ENCODE peak calls at places on chromosomes 6 and 20, in seven cellular contexts. One of them, this sample, is unnamed.
A peak's percentile ranks its signal among the peaks of the same experiment; 100 is the strongest.

GRCh38 chr20:5835234-5835845 is 85.1 kb downstream of the SHLD1 start:
- DNase-seq in activated CD4-positive, alpha-beta T cell treated with anti-CD3 and anti-CD28 coated beads, Interleukin-2, amount 50 U/mL, for 1 hour: peak; percentile 30
- DNase-seq in fibroblast of mammary gland: peak; percentile 77
- DNase-seq in T-cell: peak; percentile 2
- DNase-seq in M059J: peak; percentile 80
- DNase-seq in PC-3: peak; percentile 79
- DNase-seq in ELR: peak; percentile 57
- DNase-seq in this sample: no peak

GRCh38 chr6:57265755-57266221 is 43.7 kb upstream of the RAB23 start:
- DNase-seq in activated CD4-positive, alpha-beta T cell treated with anti-CD3 and anti-CD28 coated beads, Interleukin-2, amount 50 U/mL, for 1 hour: no peak
- DNase-seq in fibroblast of mammary gland: peak; percentile 82
- DNase-seq in T-cell: no peak
- DNase-seq in M059J: peak; percentile 69
- DNase-seq in PC-3: peak; percentile 69
- DNase-seq in ELR: peak; percentile 59
- DNase-seq in this sample: no peak

GRCh38 chr20:44739952-44740351 is 5.7 kb upstream of the KCNK15 start:
- DNase-seq in activated CD4-positive, alpha-beta T cell treated with anti-CD3 and anti-CD28 coated beads, Interleukin-2, amount 50 U/mL, for 1 hour: no peak
- DNase-seq in fibroblast of mammary gland: no peak
- DNase-seq in T-cell: no peak
- DNase-seq in M059J: no peak
- DNase-seq in PC-3: no peak
- DNase-seq in ELR: no peak
- DNase-seq in this sample: no peak

GRCh38 chr6:44651604-44652003 is 264.1 kb downstream of the CDC5L start:
- DNase-seq in activated CD4-positive, alpha-beta T cell treated with anti-CD3 and anti-CD28 coated beads, Interleukin-2, amount 50 U/mL, for 1 hour: no peak
- DNase-seq in fibroblast of mammary gland: no peak
- DNase-seq in T-cell: no peak
- DNase-seq in M059J: peak; percentile 82
- DNase-seq in PC-3: no peak
- DNase-seq in ELR: peak; percentile 17
- DNase-seq in this sample: no peak

GRCh38 chr6:2677080-2677593 is 73.6 kb downstream of the MYLK4 start:
- DNase-seq in activated CD4-positive, alpha-beta T cell treated with anti-CD3 and anti-CD28 coated beads, Interleukin-2, amount 50 U/mL, for 1 hour: no peak
- DNase-seq in fibroblast of mammary gland: no peak
- DNase-seq in T-cell: no peak
- DNase-seq in M059J: no peak
- DNase-seq in PC-3: no peak
- DNase-seq in ELR: no peak
- DNase-seq in this sample: no peak

GRCh38 chr6:156825475-156825874 is 48.3 kb downstream of the ARID1B start:
- DNase-seq in activated CD4-positive, alpha-beta T cell treated with anti-CD3 and anti-CD28 coated beads, Interleukin-2, amount 50 U/mL, for 1 hour: no peak
- DNase-seq in fibroblast of mammary gland: no peak
- DNase-seq in T-cell: no peak
- DNase-seq in M059J: peak; percentile 50
- DNase-seq in PC-3: no peak
- DNase-seq in ELR: peak; percentile 8
- DNase-seq in this sample: no peak

GRCh38 chr6:100134703-100135102 is 140.7 kb upstream of the MCHR2 start:
- DNase-seq in activated CD4-positive, alpha-beta T cell treated with anti-CD3 and anti-CD28 coated beads, Interleukin-2, amount 50 U/mL, for 1 hour: no peak
- DNase-seq in fibroblast of mammary gland: peak; percentile 54
- DNase-seq in T-cell: no peak
- DNase-seq in M059J: peak; percentile 57
- DNase-seq in PC-3: no peak
- DNase-seq in ELR: peak; percentile 65
- DNase-seq in this sample: no peak

GRCh38 chr20:45863543-45864470 is 6.4 kb downstream of the ZSWIM3 start:
- DNase-seq in activated CD4-positive, alpha-beta T cell treated with anti-CD3 and anti-CD28 coated beads, Interleukin-2, amount 50 U/mL, for 1 hour: no peak
- DNase-seq in fibroblast of mammary gland: no peak
- DNase-seq in T-cell: no peak
- DNase-seq in M059J: no peak
- DNase-seq in PC-3: no peak
- DNase-seq in ELR: no peak
- DNase-seq in this sample: no peak

GRCh38 chr6:120108061-120108795 is 758.7 kb upstream of the MAN1A1 start:
- DNase-seq in activated CD4-positive, alpha-beta T cell treated with anti-CD3 and anti-CD28 coated beads, Interleukin-2, amount 50 U/mL, for 1 hour: no peak
- DNase-seq in fibroblast of mammary gland: no peak
- DNase-seq in T-cell: no peak
- DNase-seq in M059J: peak; percentile 18
- DNase-seq in PC-3: peak; percentile 41
- DNase-seq in ELR: no peak
- DNase-seq in this sample: no peak

GRCh38 chr6:158752613-158753012 is 66.6 kb downstream of the EZR start:
- DNase-seq in activated CD4-positive, alpha-beta T cell treated with anti-CD3 and anti-CD28 coated beads, Interleukin-2, amount 50 U/mL, for 1 hour: no peak
- DNase-seq in fibroblast of mammary gland: peak; percentile 30
- DNase-seq in T-cell: no peak
- DNase-seq in M059J: no peak
- DNase-seq in PC-3: no peak
- DNase-seq in ELR: no peak
- DNase-seq in this sample: no peak

GRCh38 chr20:3696200-3696599 is 14.4 kb upstream of the ADAM33 start:
- DNase-seq in activated CD4-positive, alpha-beta T cell treated with anti-CD3 and anti-CD28 coated beads, Interleukin-2, amount 50 U/mL, for 1 hour: no peak
- DNase-seq in fibroblast of mammary gland: peak; percentile 41
- DNase-seq in T-cell: no peak
- DNase-seq in M059J: no peak
- DNase-seq in PC-3: peak; percentile 57
- DNase-seq in ELR: no peak
- DNase-seq in this sample: no peak

GRCh38 chr6:159606786-159607185 is 86.3 kb downstream of the SOD2 start:
- DNase-seq in activated CD4-positive, alpha-beta T cell treated with anti-CD3 and anti-CD28 coated beads, Interleukin-2, amount 50 U/mL, for 1 hour: no peak
- DNase-seq in fibroblast of mammary gland: peak; percentile 34
- DNase-seq in T-cell: no peak
- DNase-seq in M059J: peak; percentile 7
- DNase-seq in PC-3: no peak
- DNase-seq in ELR: peak; percentile 16
- DNase-seq in this sample: no peak

GRCh38 chr6:149895702-149896310 is 2.1 kb downstream of the RAET1E start:
- DNase-seq in activated CD4-positive, alpha-beta T cell treated with anti-CD3 and anti-CD28 coated beads, Interleukin-2, amount 50 U/mL, for 1 hour: peak; percentile 29
- DNase-seq in fibroblast of mammary gland: peak; percentile 80
- DNase-seq in T-cell: peak; percentile 53
- DNase-seq in M059J: peak; percentile 98
- DNase-seq in PC-3: peak; percentile 90
- DNase-seq in ELR: peak; percentile 94
- DNase-seq in this sample: peak; percentile 73

GRCh38 chr20:64057628-64058498 is 5.1 kb upstream of the TCEA2 start:
- DNase-seq in activated CD4-positive, alpha-beta T cell treated with anti-CD3 and anti-CD28 coated beads, Interleukin-2, amount 50 U/mL, for 1 hour: peak; percentile 81
- DNase-seq in fibroblast of mammary gland: peak; percentile 48
- DNase-seq in T-cell: peak; percentile 60
- DNase-seq in M059J: peak; percentile 67
- DNase-seq in PC-3: peak; percentile 83
- DNase-seq in ELR: peak; percentile 79
- DNase-seq in this sample: peak; percentile 82

GRCh38 chr6:44598679-44599078 is 211.2 kb downstream of the CDC5L start:
- DNase-seq in activated CD4-positive, alpha-beta T cell treated with anti-CD3 and anti-CD28 coated beads, Interleukin-2, amount 50 U/mL, for 1 hour: no peak
- DNase-seq in fibroblast of mammary gland: no peak
- DNase-seq in T-cell: no peak
- DNase-seq in M059J: no peak
- DNase-seq in PC-3: no peak
- DNase-seq in ELR: no peak
- DNase-seq in this sample: no peak

GRCh38 chr20:21174425-21175239 is 48.8 kb downstream of the KIZ start:
- DNase-seq in activated CD4-positive, alpha-beta T cell treated with anti-CD3 and anti-CD28 coated beads, Interleukin-2, amount 50 U/mL, for 1 hour: no peak
- DNase-seq in fibroblast of mammary gland: no peak
- DNase-seq in T-cell: no peak
- DNase-seq in M059J: no peak
- DNase-seq in PC-3: no peak
- DNase-seq in ELR: no peak
- DNase-seq in this sample: no peak

GRCh38 chr6:79605061-79605460 is 26.1 kb upstream of the SH3BGRL2 start:
- DNase-seq in activated CD4-positive, alpha-beta T cell treated with anti-CD3 and anti-CD28 coated beads, Interleukin-2, amount 50 U/mL, for 1 hour: no peak
- DNase-seq in fibroblast of mammary gland: peak; percentile 37
- DNase-seq in T-cell: no peak
- DNase-seq in M059J: no peak
- DNase-seq in PC-3: no peak
- DNase-seq in ELR: no peak
- DNase-seq in this sample: no peak

GRCh38 chr6:5782783-5783567 is 223.8 kb downstream of the NRN1 start:
- DNase-seq in activated CD4-positive, alpha-beta T cell treated with anti-CD3 and anti-CD28 coated beads, Interleukin-2, amount 50 U/mL, for 1 hour: no peak
- DNase-seq in fibroblast of mammary gland: no peak
- DNase-seq in T-cell: no peak
- DNase-seq in M059J: no peak
- DNase-seq in PC-3: no peak
- DNase-seq in ELR: no peak
- DNase-seq in this sample: no peak

GRCh38 chr6:131982740-131983259 is 31.6 kb upstream of the CCN2 start:
- DNase-seq in activated CD4-positive, alpha-beta T cell treated with anti-CD3 and anti-CD28 coated beads, Interleukin-2, amount 50 U/mL, for 1 hour: no peak
- DNase-seq in fibroblast of mammary gland: peak; percentile 87
- DNase-seq in T-cell: no peak
- DNase-seq in M059J: peak; percentile 90
- DNase-seq in PC-3: peak; percentile 47
- DNase-seq in ELR: peak; percentile 64
- DNase-seq in this sample: no peak

GRCh38 chr6:165849539-165850430 is 186.7 kb upstream of the PDE10A start:
- DNase-seq in activated CD4-positive, alpha-beta T cell treated with anti-CD3 and anti-CD28 coated beads, Interleukin-2, amount 50 U/mL, for 1 hour: no peak
- DNase-seq in fibroblast of mammary gland: no peak
- DNase-seq in T-cell: no peak
- DNase-seq in M059J: no peak
- DNase-seq in PC-3: no peak
- DNase-seq in ELR: no peak
- DNase-seq in this sample: no peak

GRCh38 chr6:44028767-44029166 is 98.5 kb downstream of the MRPL14 start:
- DNase-seq in activated CD4-positive, alpha-beta T cell treated with anti-CD3 and anti-CD28 coated beads, Interleukin-2, amount 50 U/mL, for 1 hour: no peak
- DNase-seq in fibroblast of mammary gland: no peak
- DNase-seq in T-cell: no peak
- DNase-seq in M059J: peak; percentile 77
- DNase-seq in PC-3: peak; percentile 36
- DNase-seq in ELR: no peak
- DNase-seq in this sample: no peak

GRCh38 chr6:11830105-11830504 is 51.5 kb upstream of the ADTRP start:
- DNase-seq in activated CD4-positive, alpha-beta T cell treated with anti-CD3 and anti-CD28 coated beads, Interleukin-2, amount 50 U/mL, for 1 hour: no peak
- DNase-seq in fibroblast of mammary gland: no peak
- DNase-seq in T-cell: no peak
- DNase-seq in M059J: no peak
- DNase-seq in PC-3: no peak
- DNase-seq in ELR: no peak
- DNase-seq in this sample: no peak

GRCh38 chr6:26575494-26575939 is 21.2 kb upstream of the ABT1 start:
- DNase-seq in activated CD4-positive, alpha-beta T cell treated with anti-CD3 and anti-CD28 coated beads, Interleukin-2, amount 50 U/mL, for 1 hour: no peak
- DNase-seq in fibroblast of mammary gland: peak; percentile 66
- DNase-seq in T-cell: no peak
- DNase-seq in M059J: peak; percentile 25
- DNase-seq in PC-3: no peak
- DNase-seq in ELR: peak; percentile 88
- DNase-seq in this sample: no peak

GRCh38 chr20:23020230-23020629 is 14.9 kb upstream of the SSTR4 start:
- DNase-seq in activated CD4-positive, alpha-beta T cell treated with anti-CD3 and anti-CD28 coated beads, Interleukin-2, amount 50 U/mL, for 1 hour: no peak
- DNase-seq in fibroblast of mammary gland: no peak
- DNase-seq in T-cell: no peak
- DNase-seq in M059J: no peak
- DNase-seq in PC-3: no peak
- DNase-seq in ELR: no peak
- DNase-seq in this sample: no peak

GRCh38 chr6:37482356-37483292 is 17.1 kb downstream of the CCDC167 start:
- DNase-seq in activated CD4-positive, alpha-beta T cell treated with anti-CD3 and anti-CD28 coated beads, Interleukin-2, amount 50 U/mL, for 1 hour: no peak
- DNase-seq in fibroblast of mammary gland: no peak
- DNase-seq in T-cell: no peak
- DNase-seq in M059J: no peak
- DNase-seq in PC-3: no peak
- DNase-seq in ELR: no peak
- DNase-seq in this sample: no peak

GRCh38 chr20:3115190-3116107 is 30.9 kb upstream of the AVP start:
- DNase-seq in activated CD4-positive, alpha-beta T cell treated with anti-CD3 and anti-CD28 coated beads, Interleukin-2, amount 50 U/mL, for 1 hour: peak; percentile 13
- DNase-seq in fibroblast of mammary gland: peak; percentile 61
- DNase-seq in T-cell: no peak
- DNase-seq in M059J: peak; percentile 59
- DNase-seq in PC-3: peak; percentile 76
- DNase-seq in ELR: peak; percentile 72
- DNase-seq in this sample: no peak

GRCh38 chr6:54716869-54717268 is 129.7 kb upstream of the FAM83B start:
- DNase-seq in activated CD4-positive, alpha-beta T cell treated with anti-CD3 and anti-CD28 coated beads, Interleukin-2, amount 50 U/mL, for 1 hour: no peak
- DNase-seq in fibroblast of mammary gland: peak; percentile 15
- DNase-seq in T-cell: no peak
- DNase-seq in M059J: no peak
- DNase-seq in PC-3: no peak
- DNase-seq in ELR: no peak
- DNase-seq in this sample: no peak

GRCh38 chr6:27213544-27214125 is 33.9 kb upstream of the PRSS16 start:
- DNase-seq in activated CD4-positive, alpha-beta T cell treated with anti-CD3 and anti-CD28 coated beads, Interleukin-2, amount 50 U/mL, for 1 hour: no peak
- DNase-seq in fibroblast of mammary gland: peak; percentile 66
- DNase-seq in T-cell: no peak
- DNase-seq in M059J: no peak
- DNase-seq in PC-3: no peak
- DNase-seq in ELR: peak; percentile 69
- DNase-seq in this sample: no peak

GRCh38 chr6:88730602-88731001 is 232.8 kb downstream of the RNGTT start:
- DNase-seq in activated CD4-positive, alpha-beta T cell treated with anti-CD3 and anti-CD28 coated beads, Interleukin-2, amount 50 U/mL, for 1 hour: no peak
- DNase-seq in fibroblast of mammary gland: peak; percentile 36
- DNase-seq in T-cell: no peak
- DNase-seq in M059J: peak; percentile 71
- DNase-seq in PC-3: peak; percentile 71
- DNase-seq in ELR: peak; percentile 52
- DNase-seq in this sample: no peak

This sample was measured in ascending aorta.